ENCODE peak calls at places on chromosomes 5 and 9, in ten cellular contexts. One of them, this sample, is unnamed.

GRCh38 chr5:150498501-150498900 is 9.4 kb upstream of the NDST1 start:
- ATAC-seq in GM12878: no peak
- ATAC-seq in K562: no peak
- ATAC-seq in HCT116: no peak
- ATAC-seq in gastrocnemius medialis: peak; percentile 26
- ATAC-seq in HepG2: no peak
- ATAC-seq in heart left ventricle: no peak
- ATAC-seq in A549: no peak
- ATAC-seq in right lobe of liver: peak; percentile 24
- ATAC-seq in IMR-90: no peak
- ATAC-seq in this sample: no peak

GRCh38 chr5:54387659-54388232 is 67.8 kb upstream of the HSPB3 start:
- ATAC-seq in GM12878: peak; percentile 69
- ATAC-seq in K562: no peak
- ATAC-seq in HCT116: no peak
- ATAC-seq in gastrocnemius medialis: peak; percentile 51
- ATAC-seq in HepG2: no peak
- ATAC-seq in heart left ventricle: peak; percentile 72
- ATAC-seq in A549: no peak
- ATAC-seq in right lobe of liver: no peak
- ATAC-seq in IMR-90: peak; percentile 38
- ATAC-seq in this sample: peak; percentile 67

GRCh38 chr9:90830977-90831376 is 29.4 kb downstream of the SYK start:
- ATAC-seq in GM12878: peak; percentile 62
- ATAC-seq in K562: no peak
- ATAC-seq in HCT116: no peak
- ATAC-seq in gastrocnemius medialis: no peak
- ATAC-seq in HepG2: no peak
- ATAC-seq in heart left ventricle: no peak
- ATAC-seq in A549: no peak
- ATAC-seq in right lobe of liver: no peak
- ATAC-seq in IMR-90: no peak
- ATAC-seq in this sample: no peak

GRCh38 chr9:93013856-93014582 is 44.5 kb upstream of the SUSD3 start:
- ATAC-seq in GM12878: no peak
- ATAC-seq in K562: no peak
- ATAC-seq in HCT116: no peak
- ATAC-seq in gastrocnemius medialis: no peak
- ATAC-seq in HepG2: no peak
- ATAC-seq in heart left ventricle: no peak
- ATAC-seq in A549: no peak
- ATAC-seq in right lobe of liver: no peak
- ATAC-seq in IMR-90: no peak
- ATAC-seq in this sample: no peak

GRCh38 chr9:37592108-37592951 is at the start of gene TOMM5:
- ATAC-seq in GM12878: peak; percentile 92
- ATAC-seq in K562: peak; percentile 92
- ATAC-seq in HCT116: peak; percentile 83
- ATAC-seq in gastrocnemius medialis: peak; percentile 95
- ATAC-seq in HepG2: peak; percentile 95
- ATAC-seq in heart left ventricle: peak; percentile 99
- ATAC-seq in A549: peak; percentile 94
- ATAC-seq in right lobe of liver: peak; percentile 98
- ATAC-seq in IMR-90: peak; percentile 94
- ATAC-seq in this sample: peak; percentile 96

GRCh38 chr9:129122133-129122532 is 10.9 kb downstream of the PTPA start:
- ATAC-seq in GM12878: no peak
- ATAC-seq in K562: no peak
- ATAC-seq in HCT116: no peak
- ATAC-seq in gastrocnemius medialis: no peak
- ATAC-seq in HepG2: no peak
- ATAC-seq in heart left ventricle: no peak
- ATAC-seq in A549: no peak
- ATAC-seq in right lobe of liver: no peak
- ATAC-seq in IMR-90: no peak
- ATAC-seq in this sample: no peak

GRCh38 chr9:130463141-130463540 is 18.4 kb downstream of the ASS1 start:
- ATAC-seq in GM12878: no peak
- ATAC-seq in K562: no peak
- ATAC-seq in HCT116: no peak
- ATAC-seq in gastrocnemius medialis: no peak
- ATAC-seq in HepG2: no peak
- ATAC-seq in heart left ventricle: no peak
- ATAC-seq in A549: no peak
- ATAC-seq in right lobe of liver: no peak
- ATAC-seq in IMR-90: no peak
- ATAC-seq in this sample: no peak

GRCh38 chr9:127183814-127184582 is 61.6 kb upstream of the ANGPTL2 start:
- ATAC-seq in GM12878: peak; percentile 90
- ATAC-seq in K562: no peak
- ATAC-seq in HCT116: no peak
- ATAC-seq in gastrocnemius medialis: no peak
- ATAC-seq in HepG2: no peak
- ATAC-seq in heart left ventricle: peak; percentile 23
- ATAC-seq in A549: no peak
- ATAC-seq in right lobe of liver: no peak
- ATAC-seq in IMR-90: no peak
- ATAC-seq in this sample: peak; percentile 19

GRCh38 chr9:33466565-33467495 is 6.9 kb downstream of the NOL6 start:
- ATAC-seq in GM12878: peak; percentile 91
- ATAC-seq in K562: peak; percentile 94
- ATAC-seq in HCT116: peak; percentile 84
- ATAC-seq in gastrocnemius medialis: peak; percentile 77
- ATAC-seq in HepG2: peak; percentile 88
- ATAC-seq in heart left ventricle: peak; percentile 28
- ATAC-seq in A549: peak; percentile 90
- ATAC-seq in right lobe of liver: peak; percentile 85
- ATAC-seq in IMR-90: peak; percentile 91
- ATAC-seq in this sample: peak; percentile 58

GRCh38 chr5:127321465-127321864 is 30.9 kb downstream of the MEGF10 start:
- ATAC-seq in GM12878: no peak
- ATAC-seq in K562: no peak
- ATAC-seq in HCT116: no peak
- ATAC-seq in gastrocnemius medialis: no peak
- ATAC-seq in HepG2: no peak
- ATAC-seq in heart left ventricle: no peak
- ATAC-seq in A549: no peak
- ATAC-seq in right lobe of liver: no peak
- ATAC-seq in IMR-90: no peak
- ATAC-seq in this sample: no peak

GRCh38 chr9:86344818-86345217 is 9.4 kb downstream of the TUT7 start:
- ATAC-seq in GM12878: no peak
- ATAC-seq in K562: no peak
- ATAC-seq in HCT116: no peak
- ATAC-seq in gastrocnemius medialis: no peak
- ATAC-seq in HepG2: no peak
- ATAC-seq in heart left ventricle: no peak
- ATAC-seq in A549: no peak
- ATAC-seq in right lobe of liver: no peak
- ATAC-seq in IMR-90: no peak
- ATAC-seq in this sample: no peak

GRCh38 chr5:144125163-144125726 is 45.2 kb downstream of the YIPF5 start:
- ATAC-seq in GM12878: no peak
- ATAC-seq in K562: no peak
- ATAC-seq in HCT116: no peak
- ATAC-seq in gastrocnemius medialis: no peak
- ATAC-seq in HepG2: no peak
- ATAC-seq in heart left ventricle: no peak
- ATAC-seq in A549: no peak
- ATAC-seq in right lobe of liver: no peak
- ATAC-seq in IMR-90: peak; percentile 79
- ATAC-seq in this sample: no peak

DNA sequence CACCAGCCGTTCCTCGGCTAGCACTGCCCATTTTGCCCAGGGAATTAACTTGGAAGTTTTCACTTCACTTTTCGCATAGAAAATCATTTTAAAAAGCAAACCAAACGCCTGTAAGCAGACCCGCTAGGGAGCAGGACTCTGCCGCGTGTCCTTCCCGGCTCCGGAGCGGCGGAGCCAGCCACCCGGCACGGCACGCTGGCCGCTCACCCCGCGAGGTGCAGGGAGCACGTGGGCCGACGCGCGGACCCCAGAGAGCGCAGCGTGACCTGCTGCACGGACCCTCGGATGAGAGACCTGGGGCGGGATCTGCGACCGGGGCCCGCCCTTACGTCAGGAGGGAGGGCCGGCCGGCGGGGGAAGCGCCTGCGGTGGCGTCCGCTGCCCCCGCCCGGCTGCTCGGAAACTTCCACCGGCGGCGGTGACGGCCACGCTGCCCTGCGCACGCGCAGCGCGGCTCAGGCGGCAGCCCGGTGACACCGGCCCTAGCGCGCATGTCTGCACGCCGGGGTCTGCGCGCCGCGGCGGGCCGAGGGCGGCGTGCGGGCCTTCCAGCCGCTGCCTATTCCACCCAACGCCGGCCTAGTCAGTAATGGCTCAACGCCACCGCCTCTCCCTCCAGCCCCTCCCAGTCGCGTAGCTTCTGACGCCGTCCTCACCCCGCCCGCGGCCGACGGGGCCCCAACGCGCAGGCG is 504 bp upstream of the TENT4A start:
- ATAC-seq in GM12878: peak; percentile 72
- ATAC-seq in K562: peak; percentile 82
- ATAC-seq in HCT116: peak; percentile 74
- ATAC-seq in gastrocnemius medialis: peak; percentile 77
- ATAC-seq in HepG2: peak; percentile 86
- ATAC-seq in heart left ventricle: peak; percentile 86
- ATAC-seq in A549: peak; percentile 82
- ATAC-seq in right lobe of liver: peak; percentile 82
- ATAC-seq in IMR-90: peak; percentile 79
- ATAC-seq in this sample: peak; percentile 94
- TF ChIP-seq POLR2A in GM12878: peak; percentile 75
- TF ChIP-seq POLR2A in K562: peak; percentile 87
- TF ChIP-seq POLR2A in HCT116: peak; percentile 50
- TF ChIP-seq POLR2A in gastrocnemius medialis: peak; percentile 85
- TF ChIP-seq POLR2A in HepG2: peak; percentile 71
- TF ChIP-seq POLR2A in heart left ventricle: peak; percentile 84
- TF ChIP-seq POLR2A in A549: peak; percentile 68
- TF ChIP-seq POLR2A in right lobe of liver: peak; percentile 88
- TF ChIP-seq POLR2A in IMR-90: peak; percentile 74
- TF ChIP-seq POLR2A in this sample: peak; percentile 53

DNA sequence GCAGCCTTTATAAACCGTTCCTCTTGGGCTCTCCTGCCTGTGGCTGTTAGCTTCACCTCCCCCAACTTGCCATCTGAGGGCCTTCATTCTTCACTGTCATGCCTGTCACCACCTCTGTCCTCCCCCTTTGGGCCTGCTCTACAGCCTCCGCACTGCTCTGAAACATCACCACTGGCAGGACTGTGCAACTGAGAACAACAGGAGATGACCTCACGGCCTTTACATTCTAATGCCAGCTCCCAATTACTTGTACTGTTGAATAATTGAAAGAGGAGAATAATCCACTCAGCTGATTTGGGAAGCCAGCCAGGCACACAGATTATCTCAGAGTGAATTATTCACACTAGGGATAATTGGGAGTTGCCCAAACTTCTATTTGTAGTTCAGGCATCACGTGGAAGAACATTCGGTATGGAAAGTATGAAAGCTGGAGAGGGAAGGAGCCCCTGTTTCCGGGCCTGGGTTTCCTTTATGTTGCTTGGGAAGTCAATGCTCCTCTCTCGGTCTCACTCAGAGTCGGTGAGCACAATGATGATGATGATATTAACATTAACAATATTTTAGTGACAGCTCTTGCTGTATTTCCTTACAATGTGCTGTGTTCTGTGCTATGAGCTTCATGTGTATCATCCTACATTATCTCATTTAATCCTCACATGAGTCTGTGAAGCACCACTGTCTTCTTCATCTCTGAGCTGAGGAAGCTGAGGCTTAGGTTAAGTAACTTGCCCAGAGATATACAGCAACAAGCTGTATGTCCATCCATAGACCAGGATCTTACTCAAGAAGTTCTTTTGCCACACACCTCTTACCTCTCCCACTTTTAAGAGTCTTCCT is 99.3 kb upstream of the LRRTM2 start:
- ATAC-seq in GM12878: no peak
- ATAC-seq in K562: peak; percentile 87
- ATAC-seq in HCT116: no peak
- ATAC-seq in gastrocnemius medialis: peak; percentile 75
- ATAC-seq in HepG2: no peak
- ATAC-seq in heart left ventricle: peak; percentile 93
- ATAC-seq in A549: no peak
- ATAC-seq in right lobe of liver: peak; percentile 35
- ATAC-seq in IMR-90: peak; percentile 61
- ATAC-seq in this sample: peak; percentile 52
- H3K4me1 ChIP-seq in GM12878: peaks cover 8% of the 10 kb centered on the region
- H3K4me1 ChIP-seq in K562: peaks cover 13% of the 10 kb centered on the region
- H3K4me1 ChIP-seq in HCT116: peaks cover 21% of the 10 kb centered on the region
- H3K4me1 ChIP-seq in gastrocnemius medialis: peaks cover 33% of the 10 kb centered on the region
- H3K4me1 ChIP-seq in HepG2: peaks cover 13% of the 10 kb centered on the region
- H3K4me1 ChIP-seq in heart left ventricle: peaks cover 55% of the 10 kb centered on the region
- H3K4me1 ChIP-seq in A549: peaks cover 3% of the 10 kb centered on the region
- H3K4me1 ChIP-seq in right lobe of liver: no peaks in the 10 kb centered on the region
- H3K4me1 ChIP-seq in IMR-90: peaks cover 9% of the 10 kb centered on the region
- H3K4me1 ChIP-seq in this sample: no peaks in the 10 kb centered on the region

GRCh38 chr5:1553642-1554409 is 30.1 kb upstream of the LPCAT1 start:
- ATAC-seq in GM12878: no peak
- ATAC-seq in K562: no peak
- ATAC-seq in HCT116: no peak
- ATAC-seq in gastrocnemius medialis: no peak
- ATAC-seq in HepG2: no peak
- ATAC-seq in heart left ventricle: no peak
- ATAC-seq in A549: no peak
- ATAC-seq in right lobe of liver: no peak
- ATAC-seq in IMR-90: no peak
- ATAC-seq in this sample: no peak
- H3K27ac ChIP-seq in GM12878: no peak overlapping the region
- H3K27ac ChIP-seq in K562: no peak overlapping the region
- H3K27ac ChIP-seq in HCT116: no peak overlapping the region
- H3K27ac ChIP-seq in gastrocnemius medialis: no peak overlapping the region
- H3K27ac ChIP-seq in HepG2: no peak overlapping the region
- H3K27ac ChIP-seq in heart left ventricle: no peak overlapping the region
- H3K27ac ChIP-seq in A549: peak overlapping the region; percentile 77
- H3K27ac ChIP-seq in right lobe of liver: no peak overlapping the region
- H3K27ac ChIP-seq in IMR-90: no peak overlapping the region
- H3K27ac ChIP-seq in this sample: no peak overlapping the region

DNA sequence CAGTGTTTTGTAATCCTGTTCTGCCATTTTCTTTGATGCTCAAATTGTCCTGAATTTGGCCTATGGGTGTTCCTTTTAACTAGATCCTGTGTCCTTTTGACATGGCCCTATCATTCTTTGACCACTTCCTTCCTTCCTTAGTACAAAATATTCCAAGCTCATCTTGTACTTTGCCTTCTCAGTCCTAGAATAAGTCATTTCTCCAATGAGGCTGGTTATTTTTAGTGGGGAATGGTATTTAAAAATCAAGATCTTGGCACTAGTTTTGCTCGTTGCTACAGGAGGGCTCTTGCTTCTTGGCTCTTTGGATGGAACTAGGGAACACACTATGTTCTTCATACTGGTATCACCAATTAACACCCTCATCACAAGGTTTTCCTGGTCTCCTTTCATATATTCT is 108.1 kb downstream of the UNC13B start:
- ATAC-seq in GM12878: no peak
- ATAC-seq in K562: no peak
- ATAC-seq in HCT116: no peak
- ATAC-seq in gastrocnemius medialis: peak; percentile 37
- ATAC-seq in HepG2: no peak
- ATAC-seq in heart left ventricle: peak; percentile 79
- ATAC-seq in A549: no peak
- ATAC-seq in right lobe of liver: peak; percentile 43
- ATAC-seq in IMR-90: no peak
- ATAC-seq in this sample: no peak
- TF ChIP-seq POLR2A in GM12878: no peak
- TF ChIP-seq POLR2A in K562: no peak
- TF ChIP-seq POLR2A in HCT116: no peak
- TF ChIP-seq POLR2A in gastrocnemius medialis: no peak
- TF ChIP-seq POLR2A in HepG2: no peak
- TF ChIP-seq POLR2A in heart left ventricle: no peak
- TF ChIP-seq POLR2A in A549: no peak
- TF ChIP-seq POLR2A in right lobe of liver: no peak
- TF ChIP-seq POLR2A in IMR-90: no peak
- TF ChIP-seq POLR2A in this sample: no peak

GRCh38 chr9:6051511-6051950 is 36.1 kb upstream of the RANBP6 start:
- ATAC-seq in GM12878: peak; percentile 70
- ATAC-seq in K562: no peak
- ATAC-seq in HCT116: no peak
- ATAC-seq in gastrocnemius medialis: no peak
- ATAC-seq in HepG2: no peak
- ATAC-seq in heart left ventricle: no peak
- ATAC-seq in A549: no peak
- ATAC-seq in right lobe of liver: no peak
- ATAC-seq in IMR-90: no peak
- ATAC-seq in this sample: no peak
- H3K4me1 ChIP-seq in GM12878: peaks cover 24% of the 10 kb centered on the region
- H3K4me1 ChIP-seq in K562: no peaks in the 10 kb centered on the region
- H3K4me1 ChIP-seq in HCT116: no peaks in the 10 kb centered on the region
- H3K4me1 ChIP-seq in gastrocnemius medialis: no peaks in the 10 kb centered on the region
- H3K4me1 ChIP-seq in HepG2: peaks cover 7% of the 10 kb centered on the region
- H3K4me1 ChIP-seq in heart left ventricle: no peaks in the 10 kb centered on the region
- H3K4me1 ChIP-seq in A549: no peaks in the 10 kb centered on the region
- H3K4me1 ChIP-seq in right lobe of liver: no peaks in the 10 kb centered on the region
- H3K4me1 ChIP-seq in IMR-90: no peaks in the 10 kb centered on the region
- H3K4me1 ChIP-seq in this sample: no peaks in the 10 kb centered on the region

This sample was measured in gastroesophageal sphincter.